ENCODE peak calls at places on chromosomes 6 and 20, in eight cellular contexts. One of them, this sample, is unnamed.

GRCh38 chr20:17665756-17666155 is 16.3 kb downstream of the RRBP1 start:
- DNase-seq in tibial nerve: no peak
- DNase-seq in MM.1S: no peak
- DNase-seq in astrocyte of the spinal cord: no peak
- DNase-seq in HFF-Myc: no peak
- DNase-seq in stimulated activated CD4-positive, alpha-beta T cell treated with anti-CD3 and anti-CD28 coated beads, TNF-alpha, amount 100 ng/mL, for 4 hours: no peak
- DNase-seq in activated T-helper 1 cell treated with anti-CD3 and anti-CD28 coated beads, Interleukin-2, amount 50 U/mL, for 16 hours: no peak
- DNase-seq in midbrain: no peak
- DNase-seq in this sample: no peak

GRCh38 chr6:107704377-107705013 is 119.6 kb downstream of the SCML4 start:
- DNase-seq in tibial nerve: peak
- DNase-seq in MM.1S: peak
- DNase-seq in astrocyte of the spinal cord: peak
- DNase-seq in HFF-Myc: no peak
- DNase-seq in stimulated activated CD4-positive, alpha-beta T cell treated with anti-CD3 and anti-CD28 coated beads, TNF-alpha, amount 100 ng/mL, for 4 hours: no peak
- DNase-seq in activated T-helper 1 cell treated with anti-CD3 and anti-CD28 coated beads, Interleukin-2, amount 50 U/mL, for 16 hours: no peak
- DNase-seq in midbrain: peak
- DNase-seq in this sample: peak

GRCh38 chr20:48294196-48294595 is 508.9 kb upstream of the SULF2 start:
- DNase-seq in tibial nerve: no peak
- DNase-seq in MM.1S: no peak
- DNase-seq in astrocyte of the spinal cord: peak
- DNase-seq in HFF-Myc: no peak
- DNase-seq in stimulated activated CD4-positive, alpha-beta T cell treated with anti-CD3 and anti-CD28 coated beads, TNF-alpha, amount 100 ng/mL, for 4 hours: no peak
- DNase-seq in activated T-helper 1 cell treated with anti-CD3 and anti-CD28 coated beads, Interleukin-2, amount 50 U/mL, for 16 hours: no peak
- DNase-seq in midbrain: no peak
- DNase-seq in this sample: peak

GRCh38 chr20:11718474-11719094 is 199.1 kb upstream of the BTBD3 start:
- DNase-seq in tibial nerve: no peak
- DNase-seq in MM.1S: no peak
- DNase-seq in astrocyte of the spinal cord: no peak
- DNase-seq in HFF-Myc: no peak
- DNase-seq in stimulated activated CD4-positive, alpha-beta T cell treated with anti-CD3 and anti-CD28 coated beads, TNF-alpha, amount 100 ng/mL, for 4 hours: no peak
- DNase-seq in activated T-helper 1 cell treated with anti-CD3 and anti-CD28 coated beads, Interleukin-2, amount 50 U/mL, for 16 hours: no peak
- DNase-seq in midbrain: no peak
- DNase-seq in this sample: no peak

GRCh38 chr20:50218987-50219435 is 28.4 kb downstream of the CEBPB start:
- DNase-seq in tibial nerve: no peak
- DNase-seq in MM.1S: no peak
- DNase-seq in astrocyte of the spinal cord: no peak
- DNase-seq in HFF-Myc: no peak
- DNase-seq in stimulated activated CD4-positive, alpha-beta T cell treated with anti-CD3 and anti-CD28 coated beads, TNF-alpha, amount 100 ng/mL, for 4 hours: no peak
- DNase-seq in activated T-helper 1 cell treated with anti-CD3 and anti-CD28 coated beads, Interleukin-2, amount 50 U/mL, for 16 hours: no peak
- DNase-seq in midbrain: no peak
- DNase-seq in this sample: no peak

GRCh38 chr6:138815797-138816528 is 20.1 kb downstream of the ECT2L start:
- DNase-seq in tibial nerve: peak
- DNase-seq in MM.1S: peak
- DNase-seq in astrocyte of the spinal cord: peak
- DNase-seq in HFF-Myc: peak
- DNase-seq in stimulated activated CD4-positive, alpha-beta T cell treated with anti-CD3 and anti-CD28 coated beads, TNF-alpha, amount 100 ng/mL, for 4 hours: no peak
- DNase-seq in activated T-helper 1 cell treated with anti-CD3 and anti-CD28 coated beads, Interleukin-2, amount 50 U/mL, for 16 hours: no peak
- DNase-seq in midbrain: peak
- DNase-seq in this sample: peak

GRCh38 chr6:15399651-15400470 is 154.0 kb downstream of the JARID2 start:
- DNase-seq in tibial nerve: peak
- DNase-seq in MM.1S: no peak
- DNase-seq in astrocyte of the spinal cord: peak
- DNase-seq in HFF-Myc: peak
- DNase-seq in stimulated activated CD4-positive, alpha-beta T cell treated with anti-CD3 and anti-CD28 coated beads, TNF-alpha, amount 100 ng/mL, for 4 hours: no peak
- DNase-seq in activated T-helper 1 cell treated with anti-CD3 and anti-CD28 coated beads, Interleukin-2, amount 50 U/mL, for 16 hours: no peak
- DNase-seq in midbrain: peak
- DNase-seq in this sample: no peak

GRCh38 chr20:15895126-15895525 is 678.1 kb downstream of the KIF16B start:
- DNase-seq in tibial nerve: no peak
- DNase-seq in MM.1S: no peak
- DNase-seq in astrocyte of the spinal cord: peak
- DNase-seq in HFF-Myc: no peak
- DNase-seq in stimulated activated CD4-positive, alpha-beta T cell treated with anti-CD3 and anti-CD28 coated beads, TNF-alpha, amount 100 ng/mL, for 4 hours: no peak
- DNase-seq in activated T-helper 1 cell treated with anti-CD3 and anti-CD28 coated beads, Interleukin-2, amount 50 U/mL, for 16 hours: no peak
- DNase-seq in midbrain: no peak
- DNase-seq in this sample: no peak

GRCh38 chr6:168035661-168036616 is 38.5 kb downstream of the KIF25 start:
- DNase-seq in tibial nerve: no peak
- DNase-seq in MM.1S: no peak
- DNase-seq in astrocyte of the spinal cord: peak
- DNase-seq in HFF-Myc: no peak
- DNase-seq in stimulated activated CD4-positive, alpha-beta T cell treated with anti-CD3 and anti-CD28 coated beads, TNF-alpha, amount 100 ng/mL, for 4 hours: no peak
- DNase-seq in activated T-helper 1 cell treated with anti-CD3 and anti-CD28 coated beads, Interleukin-2, amount 50 U/mL, for 16 hours: no peak
- DNase-seq in midbrain: no peak
- DNase-seq in this sample: no peak

GRCh38 chr6:168314029-168314420 is 5.6 kb downstream of the DACT2 start:
- DNase-seq in tibial nerve: no peak
- DNase-seq in MM.1S: no peak
- DNase-seq in astrocyte of the spinal cord: no peak
- DNase-seq in HFF-Myc: no peak
- DNase-seq in stimulated activated CD4-positive, alpha-beta T cell treated with anti-CD3 and anti-CD28 coated beads, TNF-alpha, amount 100 ng/mL, for 4 hours: no peak
- DNase-seq in activated T-helper 1 cell treated with anti-CD3 and anti-CD28 coated beads, Interleukin-2, amount 50 U/mL, for 16 hours: no peak
- DNase-seq in midbrain: no peak
- DNase-seq in this sample: no peak

GRCh38 chr6:132570221-132570777 is at the start of gene TAAR6:
- DNase-seq in tibial nerve: no peak
- DNase-seq in MM.1S: no peak
- DNase-seq in astrocyte of the spinal cord: no peak
- DNase-seq in HFF-Myc: no peak
- DNase-seq in stimulated activated CD4-positive, alpha-beta T cell treated with anti-CD3 and anti-CD28 coated beads, TNF-alpha, amount 100 ng/mL, for 4 hours: no peak
- DNase-seq in activated T-helper 1 cell treated with anti-CD3 and anti-CD28 coated beads, Interleukin-2, amount 50 U/mL, for 16 hours: no peak
- DNase-seq in midbrain: peak
- DNase-seq in this sample: no peak

GRCh38 chr20:20360464-20360863 is 7.4 kb upstream of the INSM1 start:
- DNase-seq in tibial nerve: peak
- DNase-seq in MM.1S: peak
- DNase-seq in astrocyte of the spinal cord: peak
- DNase-seq in HFF-Myc: peak
- DNase-seq in stimulated activated CD4-positive, alpha-beta T cell treated with anti-CD3 and anti-CD28 coated beads, TNF-alpha, amount 100 ng/mL, for 4 hours: no peak
- DNase-seq in activated T-helper 1 cell treated with anti-CD3 and anti-CD28 coated beads, Interleukin-2, amount 50 U/mL, for 16 hours: no peak
- DNase-seq in midbrain: peak
- DNase-seq in this sample: peak

GRCh38 chr6:80282913-80283554 is 176.6 kb downstream of the BCKDHB start:
- DNase-seq in tibial nerve: no peak
- DNase-seq in MM.1S: no peak
- DNase-seq in astrocyte of the spinal cord: no peak
- DNase-seq in HFF-Myc: no peak
- DNase-seq in stimulated activated CD4-positive, alpha-beta T cell treated with anti-CD3 and anti-CD28 coated beads, TNF-alpha, amount 100 ng/mL, for 4 hours: no peak
- DNase-seq in activated T-helper 1 cell treated with anti-CD3 and anti-CD28 coated beads, Interleukin-2, amount 50 U/mL, for 16 hours: no peak
- DNase-seq in midbrain: no peak
- DNase-seq in this sample: no peak

GRCh38 chr6:56528412-56528841 is 114.3 kb downstream of the DST start:
- DNase-seq in tibial nerve: no peak
- DNase-seq in MM.1S: no peak
- DNase-seq in astrocyte of the spinal cord: peak
- DNase-seq in HFF-Myc: peak
- DNase-seq in stimulated activated CD4-positive, alpha-beta T cell treated with anti-CD3 and anti-CD28 coated beads, TNF-alpha, amount 100 ng/mL, for 4 hours: no peak
- DNase-seq in activated T-helper 1 cell treated with anti-CD3 and anti-CD28 coated beads, Interleukin-2, amount 50 U/mL, for 16 hours: no peak
- DNase-seq in midbrain: no peak
- DNase-seq in this sample: no peak

GRCh38 chr20:36950432-36951197 is 893 bp downstream of the SAMHD1 start:
- DNase-seq in tibial nerve: no peak
- DNase-seq in MM.1S: peak
- DNase-seq in astrocyte of the spinal cord: no peak
- DNase-seq in HFF-Myc: no peak
- DNase-seq in stimulated activated CD4-positive, alpha-beta T cell treated with anti-CD3 and anti-CD28 coated beads, TNF-alpha, amount 100 ng/mL, for 4 hours: peak
- DNase-seq in activated T-helper 1 cell treated with anti-CD3 and anti-CD28 coated beads, Interleukin-2, amount 50 U/mL, for 16 hours: peak
- DNase-seq in midbrain: no peak
- DNase-seq in this sample: peak

GRCh38 chr6:149567194-149567586 is 1.0 kb downstream of the GINM1 start:
- DNase-seq in tibial nerve: no peak
- DNase-seq in MM.1S: peak
- DNase-seq in astrocyte of the spinal cord: no peak
- DNase-seq in HFF-Myc: no peak
- DNase-seq in stimulated activated CD4-positive, alpha-beta T cell treated with anti-CD3 and anti-CD28 coated beads, TNF-alpha, amount 100 ng/mL, for 4 hours: no peak
- DNase-seq in activated T-helper 1 cell treated with anti-CD3 and anti-CD28 coated beads, Interleukin-2, amount 50 U/mL, for 16 hours: no peak
- DNase-seq in midbrain: no peak
- DNase-seq in this sample: peak

GRCh38 chr6:40049128-40049527 is 114.9 kb upstream of the MOCS1 start:
- DNase-seq in tibial nerve: no peak
- DNase-seq in MM.1S: no peak
- DNase-seq in astrocyte of the spinal cord: no peak
- DNase-seq in HFF-Myc: no peak
- DNase-seq in stimulated activated CD4-positive, alpha-beta T cell treated with anti-CD3 and anti-CD28 coated beads, TNF-alpha, amount 100 ng/mL, for 4 hours: no peak
- DNase-seq in activated T-helper 1 cell treated with anti-CD3 and anti-CD28 coated beads, Interleukin-2, amount 50 U/mL, for 16 hours: no peak
- DNase-seq in midbrain: no peak
- DNase-seq in this sample: no peak

GRCh38 chr20:51128198-51128597 is 105.3 kb upstream of the KCNG1 start:
- DNase-seq in tibial nerve: no peak
- DNase-seq in MM.1S: no peak
- DNase-seq in astrocyte of the spinal cord: peak
- DNase-seq in HFF-Myc: peak
- DNase-seq in stimulated activated CD4-positive, alpha-beta T cell treated with anti-CD3 and anti-CD28 coated beads, TNF-alpha, amount 100 ng/mL, for 4 hours: no peak
- DNase-seq in activated T-helper 1 cell treated with anti-CD3 and anti-CD28 coated beads, Interleukin-2, amount 50 U/mL, for 16 hours: no peak
- DNase-seq in midbrain: no peak
- DNase-seq in this sample: peak

GRCh38 chr6:34520645-34521462 is 35.3 kb downstream of the SPDEF start:
- DNase-seq in tibial nerve: no peak
- DNase-seq in MM.1S: no peak
- DNase-seq in astrocyte of the spinal cord: no peak
- DNase-seq in HFF-Myc: no peak
- DNase-seq in stimulated activated CD4-positive, alpha-beta T cell treated with anti-CD3 and anti-CD28 coated beads, TNF-alpha, amount 100 ng/mL, for 4 hours: no peak
- DNase-seq in activated T-helper 1 cell treated with anti-CD3 and anti-CD28 coated beads, Interleukin-2, amount 50 U/mL, for 16 hours: no peak
- DNase-seq in midbrain: no peak
- DNase-seq in this sample: no peak

GRCh38 chr20:35087355-35087754 is 5.3 kb downstream of the TRPC4AP start:
- DNase-seq in tibial nerve: no peak
- DNase-seq in MM.1S: no peak
- DNase-seq in astrocyte of the spinal cord: no peak
- DNase-seq in HFF-Myc: no peak
- DNase-seq in stimulated activated CD4-positive, alpha-beta T cell treated with anti-CD3 and anti-CD28 coated beads, TNF-alpha, amount 100 ng/mL, for 4 hours: no peak
- DNase-seq in activated T-helper 1 cell treated with anti-CD3 and anti-CD28 coated beads, Interleukin-2, amount 50 U/mL, for 16 hours: no peak
- DNase-seq in midbrain: no peak
- DNase-seq in this sample: no peak

GRCh38 chr6:136474241-136474640 is 76.0 kb downstream of the MAP7 start:
- DNase-seq in tibial nerve: no peak
- DNase-seq in MM.1S: no peak
- DNase-seq in astrocyte of the spinal cord: no peak
- DNase-seq in HFF-Myc: no peak
- DNase-seq in stimulated activated CD4-positive, alpha-beta T cell treated with anti-CD3 and anti-CD28 coated beads, TNF-alpha, amount 100 ng/mL, for 4 hours: no peak
- DNase-seq in activated T-helper 1 cell treated with anti-CD3 and anti-CD28 coated beads, Interleukin-2, amount 50 U/mL, for 16 hours: no peak
- DNase-seq in midbrain: no peak
- DNase-seq in this sample: no peak

GRCh38 chr6:77124604-77125003 is 338.7 kb downstream of the HTR1B start:
- DNase-seq in tibial nerve: no peak
- DNase-seq in MM.1S: no peak
- DNase-seq in astrocyte of the spinal cord: peak
- DNase-seq in HFF-Myc: no peak
- DNase-seq in stimulated activated CD4-positive, alpha-beta T cell treated with anti-CD3 and anti-CD28 coated beads, TNF-alpha, amount 100 ng/mL, for 4 hours: no peak
- DNase-seq in activated T-helper 1 cell treated with anti-CD3 and anti-CD28 coated beads, Interleukin-2, amount 50 U/mL, for 16 hours: no peak
- DNase-seq in midbrain: no peak
- DNase-seq in this sample: no peak

GRCh38 chr20:44401052-44401769 is 45.7 kb downstream of the HNF4A start:
- DNase-seq in tibial nerve: no peak
- DNase-seq in MM.1S: no peak
- DNase-seq in astrocyte of the spinal cord: no peak
- DNase-seq in HFF-Myc: no peak
- DNase-seq in stimulated activated CD4-positive, alpha-beta T cell treated with anti-CD3 and anti-CD28 coated beads, TNF-alpha, amount 100 ng/mL, for 4 hours: no peak
- DNase-seq in activated T-helper 1 cell treated with anti-CD3 and anti-CD28 coated beads, Interleukin-2, amount 50 U/mL, for 16 hours: no peak
- DNase-seq in midbrain: no peak
- DNase-seq in this sample: no peak

GRCh38 chr20:48002517-48002970 is 217.3 kb upstream of the SULF2 start:
- DNase-seq in tibial nerve: no peak
- DNase-seq in MM.1S: peak
- DNase-seq in astrocyte of the spinal cord: no peak
- DNase-seq in HFF-Myc: no peak
- DNase-seq in stimulated activated CD4-positive, alpha-beta T cell treated with anti-CD3 and anti-CD28 coated beads, TNF-alpha, amount 100 ng/mL, for 4 hours: no peak
- DNase-seq in activated T-helper 1 cell treated with anti-CD3 and anti-CD28 coated beads, Interleukin-2, amount 50 U/mL, for 16 hours: no peak
- DNase-seq in midbrain: no peak
- DNase-seq in this sample: peak

GRCh38 chr6:35425284-35425683 is 26.9 kb upstream of the FANCE start:
- DNase-seq in tibial nerve: no peak
- DNase-seq in MM.1S: no peak
- DNase-seq in astrocyte of the spinal cord: peak
- DNase-seq in HFF-Myc: peak
- DNase-seq in stimulated activated CD4-positive, alpha-beta T cell treated with anti-CD3 and anti-CD28 coated beads, TNF-alpha, amount 100 ng/mL, for 4 hours: no peak
- DNase-seq in activated T-helper 1 cell treated with anti-CD3 and anti-CD28 coated beads, Interleukin-2, amount 50 U/mL, for 16 hours: no peak
- DNase-seq in midbrain: no peak
- DNase-seq in this sample: no peak

GRCh38 chr6:111411978-111412574 is 70.9 kb downstream of the REV3L start:
- DNase-seq in tibial nerve: no peak
- DNase-seq in MM.1S: no peak
- DNase-seq in astrocyte of the spinal cord: no peak
- DNase-seq in HFF-Myc: no peak
- DNase-seq in stimulated activated CD4-positive, alpha-beta T cell treated with anti-CD3 and anti-CD28 coated beads, TNF-alpha, amount 100 ng/mL, for 4 hours: no peak
- DNase-seq in activated T-helper 1 cell treated with anti-CD3 and anti-CD28 coated beads, Interleukin-2, amount 50 U/mL, for 16 hours: no peak
- DNase-seq in midbrain: peak
- DNase-seq in this sample: peak

GRCh38 chr20:45912344-45912682 is 358 bp upstream of the PLTP start:
- DNase-seq in tibial nerve: no peak
- DNase-seq in MM.1S: no peak
- DNase-seq in astrocyte of the spinal cord: no peak
- DNase-seq in HFF-Myc: no peak
- DNase-seq in stimulated activated CD4-positive, alpha-beta T cell treated with anti-CD3 and anti-CD28 coated beads, TNF-alpha, amount 100 ng/mL, for 4 hours: no peak
- DNase-seq in activated T-helper 1 cell treated with anti-CD3 and anti-CD28 coated beads, Interleukin-2, amount 50 U/mL, for 16 hours: no peak
- DNase-seq in midbrain: no peak
- DNase-seq in this sample: no peak

GRCh38 chr6:101614774-101615173 is 221.3 kb downstream of the GRIK2 start:
- DNase-seq in tibial nerve: no peak
- DNase-seq in MM.1S: no peak
- DNase-seq in astrocyte of the spinal cord: peak
- DNase-seq in HFF-Myc: no peak
- DNase-seq in stimulated activated CD4-positive, alpha-beta T cell treated with anti-CD3 and anti-CD28 coated beads, TNF-alpha, amount 100 ng/mL, for 4 hours: no peak
- DNase-seq in activated T-helper 1 cell treated with anti-CD3 and anti-CD28 coated beads, Interleukin-2, amount 50 U/mL, for 16 hours: no peak
- DNase-seq in midbrain: no peak
- DNase-seq in this sample: no peak

GRCh38 chr6:42436825-42437224 is 14.9 kb downstream of the TRERF1 start:
- DNase-seq in tibial nerve: no peak
- DNase-seq in MM.1S: no peak
- DNase-seq in astrocyte of the spinal cord: peak
- DNase-seq in HFF-Myc: no peak
- DNase-seq in stimulated activated CD4-positive, alpha-beta T cell treated with anti-CD3 and anti-CD28 coated beads, TNF-alpha, amount 100 ng/mL, for 4 hours: no peak
- DNase-seq in activated T-helper 1 cell treated with anti-CD3 and anti-CD28 coated beads, Interleukin-2, amount 50 U/mL, for 16 hours: no peak
- DNase-seq in midbrain: no peak
- DNase-seq in this sample: no peak

GRCh38 chr6:17965397-17965796 is 22.0 kb downstream of the KIF13A start:
- DNase-seq in tibial nerve: no peak
- DNase-seq in MM.1S: no peak
- DNase-seq in astrocyte of the spinal cord: peak
- DNase-seq in HFF-Myc: no peak
- DNase-seq in stimulated activated CD4-positive, alpha-beta T cell treated with anti-CD3 and anti-CD28 coated beads, TNF-alpha, amount 100 ng/mL, for 4 hours: no peak
- DNase-seq in activated T-helper 1 cell treated with anti-CD3 and anti-CD28 coated beads, Interleukin-2, amount 50 U/mL, for 16 hours: no peak
- DNase-seq in midbrain: no peak
- DNase-seq in this sample: no peak

GRCh38 chr20:12594410-12595130 is 414.2 kb upstream of the SPTLC3 start:
- DNase-seq in tibial nerve: no peak
- DNase-seq in MM.1S: no peak
- DNase-seq in astrocyte of the spinal cord: no peak
- DNase-seq in HFF-Myc: no peak
- DNase-seq in stimulated activated CD4-positive, alpha-beta T cell treated with anti-CD3 and anti-CD28 coated beads, TNF-alpha, amount 100 ng/mL, for 4 hours: no peak
- DNase-seq in activated T-helper 1 cell treated with anti-CD3 and anti-CD28 coated beads, Interleukin-2, amount 50 U/mL, for 16 hours: no peak
- DNase-seq in midbrain: no peak
- DNase-seq in this sample: no peak

GRCh38 chr20:43459022-43459942 is 1.6 kb downstream of the SRSF6 start:
- DNase-seq in tibial nerve: peak
- DNase-seq in MM.1S: no peak
- DNase-seq in astrocyte of the spinal cord: no peak
- DNase-seq in HFF-Myc: no peak
- DNase-seq in stimulated activated CD4-positive, alpha-beta T cell treated with anti-CD3 and anti-CD28 coated beads, TNF-alpha, amount 100 ng/mL, for 4 hours: no peak
- DNase-seq in activated T-helper 1 cell treated with anti-CD3 and anti-CD28 coated beads, Interleukin-2, amount 50 U/mL, for 16 hours: no peak
- DNase-seq in midbrain: no peak
- DNase-seq in this sample: peak

GRCh38 chr20:25282796-25283195 is 34.9 kb downstream of the PYGB start:
- DNase-seq in tibial nerve: no peak
- DNase-seq in MM.1S: no peak
- DNase-seq in astrocyte of the spinal cord: no peak
- DNase-seq in HFF-Myc: no peak
- DNase-seq in stimulated activated CD4-positive, alpha-beta T cell treated with anti-CD3 and anti-CD28 coated beads, TNF-alpha, amount 100 ng/mL, for 4 hours: no peak
- DNase-seq in activated T-helper 1 cell treated with anti-CD3 and anti-CD28 coated beads, Interleukin-2, amount 50 U/mL, for 16 hours: no peak
- DNase-seq in midbrain: no peak
- DNase-seq in this sample: no peak

GRCh38 chr6:126113261-126113660 is 126.9 kb downstream of the TRMT11 start:
- DNase-seq in tibial nerve: no peak
- DNase-seq in MM.1S: no peak
- DNase-seq in astrocyte of the spinal cord: no peak
- DNase-seq in HFF-Myc: no peak
- DNase-seq in stimulated activated CD4-positive, alpha-beta T cell treated with anti-CD3 and anti-CD28 coated beads, TNF-alpha, amount 100 ng/mL, for 4 hours: no peak
- DNase-seq in activated T-helper 1 cell treated with anti-CD3 and anti-CD28 coated beads, Interleukin-2, amount 50 U/mL, for 16 hours: no peak
- DNase-seq in midbrain: no peak
- DNase-seq in this sample: no peak